ENCODE peak calls at places on chromosomes 1 and 21, in nine cellular contexts. S is neuronal stem cell, L is HCT116, O is mammary epithelial cell, Z is OCI-LY7, V is transverse colon, M is right cardiac atrium, Q is mesendoderm, P is tibial artery. G is an unnamed sample. For H3K4me1, the result is how much of the 10 kb centered on the place peaks cover.

GRCh38 chr1:227808566-227808965 is 6.9 kb upstream of the PRSS38 start:
- DNase-seq in V (no peak), Q (no peak), O (peak), L (no peak), M (no peak), S (no peak), Z (no peak), P (no peak), G (no peak)

GRCh38 chr1:156995412-156995811 is 50.1 kb downstream of the ARHGEF11 start:
- DNase-seq in Q (no peak), M (no peak), V (no peak), Z (no peak), O (no peak), S (no peak), P (no peak), L (no peak), G (no peak)

GRCh38 chr1:65027699-65028358 is 61.5 kb upstream of the JAK1 start:
- DNase-seq in S (no peak), Q (no peak), M (peak), V (peak), O (peak), Z (no peak), P (no peak), L (no peak), G (no peak)

GRCh38 chr1:61864501-61864900 is 122.2 kb downstream of the PATJ start:
- DNase-seq in P (no peak), S (no peak), Q (no peak), M (no peak), O (no peak), L (no peak), V (no peak), Z (no peak), G (no peak)

GRCh38 chr1:82108843-82109242 is 308.1 kb downstream of the ADGRL2 start:
- DNase-seq in P (no peak), O (no peak), S (no peak), M (no peak), Z (peak), V (no peak), Q (no peak), L (no peak), G (no peak)

GRCh38 chr1:24762133-24762676 is 17.0 kb downstream of the CLIC4 start:
- DNase-seq in M (no peak), V (no peak), L (no peak), Q (no peak), O (peak), S (no peak), P (no peak), Z (no peak), G (no peak)

GRCh38 chr21:46229133-46229922 is 754 bp upstream of the LSS start:
- DNase-seq in V (no peak), M (peak), P (no peak), S (peak), O (no peak), Q (peak), L (no peak), Z (no peak), G (no peak)

GRCh38 chr21:42234464-42235241 is 15.7 kb downstream of the ABCG1 start:
- DNase-seq in Z (peak), Q (peak), V (peak), O (peak), L (no peak), P (peak), M (peak), S (peak), G (no peak)

GRCh38 chr1:44036409-44037111 is 5.3 kb upstream of the SLC6A9 start:
- DNase-seq in L (peak), M (peak), V (peak), P (peak), S (peak), Z (peak), O (peak), Q (peak), G (peak)

GRCh38 chr1:9275161-9275560 is 17.5 kb upstream of the SPSB1 start:
- DNase-seq in L (no peak), O (no peak), M (no peak), P (no peak), Z (no peak), S (no peak), Q (no peak), V (no peak), G (no peak)

GRCh38 chr1:3287656-3288160 is 166.8 kb upstream of the ARHGEF16 start:
- DNase-seq in V (no peak), P (no peak), M (no peak), O (no peak), Q (no peak), Z (no peak), L (no peak), S (no peak), G (no peak)

GRCh38 chr1:27106561-27107323 is 48.2 kb downstream of the SLC9A1 start:
- DNase-seq in V (no peak), P (no peak), M (no peak), L (no peak), O (no peak), Q (no peak), Z (peak), S (no peak), G (no peak)
- H3K4me3 ChIP-seq in V (no peak), P (no peak), M (no peak), L (no peak), O (no peak), Q (no peak), Z (no peak), S (no peak), G (no peak)

DNA sequence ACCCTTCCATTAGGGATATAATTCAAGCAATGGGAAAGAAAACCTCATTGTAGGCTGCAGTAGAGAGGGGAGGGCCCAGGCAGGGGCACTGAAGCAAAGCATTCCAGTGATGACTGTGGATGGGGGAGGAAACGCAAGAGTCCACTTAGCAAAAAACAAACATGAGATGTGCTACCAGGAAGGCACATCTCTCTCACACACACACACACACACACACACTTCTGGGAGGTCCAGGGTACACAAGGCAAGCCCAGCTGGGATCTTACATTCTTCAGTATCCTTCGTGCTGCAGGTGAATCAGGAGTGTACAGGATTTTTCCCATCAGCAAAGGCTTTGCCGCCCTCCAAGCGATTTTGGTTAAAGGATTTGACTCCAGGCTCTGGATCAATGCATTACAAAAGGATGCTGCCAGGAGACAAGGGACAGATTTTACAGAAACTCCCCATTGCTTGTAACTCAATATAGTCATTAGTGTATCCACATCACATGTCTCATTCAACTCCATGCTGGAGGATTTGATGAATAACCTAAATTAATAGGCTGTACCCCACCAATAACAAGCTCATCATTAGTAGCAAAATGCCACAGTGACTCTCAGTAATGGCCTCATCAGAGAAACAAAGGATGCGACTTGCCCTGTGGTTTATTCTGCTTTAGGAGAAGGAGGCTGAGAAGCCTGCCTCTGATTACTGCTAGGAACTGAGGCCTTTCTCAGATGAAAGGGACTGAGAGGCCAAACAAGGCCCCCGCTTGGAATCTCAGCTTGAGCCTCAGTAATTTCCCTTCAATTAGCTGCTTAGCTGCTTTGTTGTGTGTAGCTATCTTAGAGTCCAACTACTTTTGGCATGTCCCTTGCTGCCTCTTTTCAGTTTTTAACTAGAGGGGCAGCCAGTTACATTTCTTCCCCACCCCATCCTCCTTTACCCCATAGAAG is 41.6 kb downstream of the ABCA4 start:
- DNase-seq in O (no peak), P (no peak), Q (no peak), V (no peak), Z (no peak), S (peak), L (no peak), M (no peak), G (no peak)
- H3K4me1 ChIP-seq in O (under half), P (under half), Q (under half), V (under half), Z (under half), S (under half), L (under half), M (under half), G (under half)

DNA sequence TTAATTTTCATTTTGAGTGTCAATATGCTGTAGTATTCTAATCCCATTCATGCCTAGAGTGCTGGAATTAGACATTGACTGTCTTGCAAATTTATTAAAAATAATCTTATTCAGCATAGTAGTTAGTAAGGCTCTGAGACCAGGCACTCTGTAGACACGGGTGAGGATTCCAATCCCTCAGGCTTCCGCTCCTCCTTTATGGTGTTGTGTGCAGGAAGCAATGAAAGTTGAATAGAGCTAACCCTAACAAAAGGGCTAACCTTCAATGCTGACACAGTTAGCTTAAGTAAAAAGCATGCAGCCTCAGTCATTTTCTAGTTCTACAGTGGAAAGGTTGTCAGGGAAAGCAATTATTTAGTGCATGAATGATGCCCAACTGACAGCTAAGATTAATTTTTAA is 199.6 kb upstream of the SGIP1 start:
- DNase-seq in P (no peak), S (no peak), M (no peak), V (no peak), O (no peak), Z (no peak), Q (no peak), L (no peak), G (no peak)
- H3K4me3 ChIP-seq in P (peak), S (peak), M (peak), V (peak), O (no peak), Z (peak), Q (no peak), L (peak), G (peak)

DNA sequence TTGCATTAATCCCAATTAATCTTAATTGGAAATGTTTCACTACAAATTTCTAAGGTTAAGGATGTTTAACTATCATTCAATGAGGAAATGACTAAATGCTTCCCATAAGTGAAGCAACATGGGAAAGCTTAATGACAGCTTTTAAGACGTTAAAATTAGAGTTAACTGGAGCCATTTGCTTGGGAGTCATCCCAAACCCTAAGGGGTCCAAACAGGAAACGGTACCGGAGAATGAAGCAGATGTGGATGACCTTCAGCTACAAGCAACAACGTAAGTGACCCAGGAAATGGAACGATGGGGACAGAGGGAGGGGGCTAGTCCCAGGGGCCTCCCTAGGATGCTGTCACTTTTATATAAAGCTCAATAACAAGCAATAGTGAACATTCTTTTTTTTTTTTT is 62.2 kb downstream of the CAPZB start:
- DNase-seq in L (no peak), S (no peak), V (no peak), O (no peak), Q (no peak), P (no peak), M (no peak), Z (no peak), G (no peak)
- H3K4me1 ChIP-seq in L (under half), S (under half), V (under half), O (under half), Q (under half), P (half or more), M (under half), Z (under half), G (half or more)

DNA sequence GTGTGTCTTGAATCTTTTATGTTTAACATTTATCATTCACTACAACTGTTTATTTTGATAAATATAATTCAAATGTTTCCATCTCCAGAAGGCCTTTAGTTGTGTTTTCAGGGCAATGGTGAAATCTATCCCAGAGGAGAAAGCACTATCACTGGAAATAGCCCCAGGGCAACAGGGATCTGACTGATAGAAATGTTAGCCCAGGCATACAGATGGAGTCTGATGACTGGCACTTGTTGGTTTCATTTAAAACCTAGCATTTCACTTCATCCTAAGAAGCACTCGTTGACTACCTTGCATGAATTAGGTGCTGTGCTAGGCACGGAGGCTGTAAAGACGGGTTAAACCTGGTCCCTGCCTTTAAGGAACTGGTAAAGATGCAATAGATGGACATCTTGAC is 103.1 kb downstream of the C1orf21 start:
- DNase-seq in L (no peak), V (no peak), Z (no peak), Q (no peak), M (no peak), O (no peak), P (no peak), S (no peak), G (no peak)
- H3K4me3 ChIP-seq in L (no peak), V (no peak), Z (no peak), Q (no peak), M (no peak), O (no peak), P (no peak), S (no peak), G (no peak)

G was measured in thoracic aorta.